ENCODE peak calls at places on chromosomes 1 and 21, in four cellular contexts. One of them, this sample, is unnamed.

GRCh38 chr1:16226495-16227179 is 10.3 kb downstream of the CPLANE2 start:
- DNase-seq in A549: no peak
- DNase-seq in HepG2: no peak
- DNase-seq in GM12878: no peak
- DNase-seq in this sample: no peak

GRCh38 chr1:228083871-228084278 is 1.4 kb downstream of the ARF1 start:
- DNase-seq in HepG2: no peak
- DNase-seq in A549: no peak
- DNase-seq in GM12878: no peak
- DNase-seq in this sample: no peak

GRCh38 chr1:25232866-25233784 is 823 bp upstream of the SYF2 start:
- DNase-seq in HepG2: peak
- DNase-seq in GM12878: peak
- DNase-seq in A549: peak
- DNase-seq in this sample: peak

GRCh38 chr1:221778535-221779142 is 36.8 kb upstream of the DUSP10 start:
- DNase-seq in A549: no peak
- DNase-seq in HepG2: no peak
- DNase-seq in GM12878: peak
- DNase-seq in this sample: no peak

GRCh38 chr1:173508541-173508940 is 31.4 kb downstream of the PRDX6 start:
- DNase-seq in A549: no peak
- DNase-seq in HepG2: no peak
- DNase-seq in GM12878: no peak
- DNase-seq in this sample: no peak

GRCh38 chr1:67880056-67880601 is 46.9 kb upstream of the GNG12 start:
- DNase-seq in GM12878: no peak
- DNase-seq in A549: peak
- DNase-seq in HepG2: no peak
- DNase-seq in this sample: peak

GRCh38 chr1:203148127-203148526 is 20.6 kb downstream of the ADORA1 start:
- DNase-seq in A549: peak
- DNase-seq in GM12878: no peak
- DNase-seq in HepG2: peak
- DNase-seq in this sample: no peak

GRCh38 chr1:178337091-178337726 is 159.6 kb downstream of the CLEC20A start:
- DNase-seq in A549: no peak
- DNase-seq in HepG2: no peak
- DNase-seq in GM12878: no peak
- DNase-seq in this sample: no peak

GRCh38 chr1:44714944-44715571 is 15.9 kb downstream of the RNU5D-1 start:
- DNase-seq in HepG2: peak
- DNase-seq in A549: peak
- DNase-seq in GM12878: peak
- DNase-seq in this sample: peak

GRCh38 chr1:199937161-199937560 is 90.3 kb upstream of the NR5A2 start:
- DNase-seq in A549: no peak
- DNase-seq in HepG2: no peak
- DNase-seq in GM12878: no peak
- DNase-seq in this sample: no peak

GRCh38 chr21:29025328-29025713 is 853 bp downstream of the USP16 start:
- DNase-seq in A549: no peak
- DNase-seq in GM12878: no peak
- DNase-seq in HepG2: no peak
- DNase-seq in this sample: no peak

GRCh38 chr1:26994772-26995625 is 1.5 kb downstream of the TRNP1 start:
- DNase-seq in GM12878: no peak
- DNase-seq in HepG2: no peak
- DNase-seq in A549: no peak
- DNase-seq in this sample: no peak

GRCh38 chr21:41751621-41752020 is 15.2 kb downstream of the RIPK4 start:
- DNase-seq in A549: no peak
- DNase-seq in GM12878: no peak
- DNase-seq in HepG2: no peak
- DNase-seq in this sample: no peak

GRCh38 chr1:158035976-158036583 is 42.6 kb downstream of the KIRREL1 start:
- DNase-seq in HepG2: peak
- DNase-seq in GM12878: no peak
- DNase-seq in A549: no peak
- DNase-seq in this sample: peak

GRCh38 chr1:109537450-109538178 is 2.1 kb upstream of the GPR61 start:
- DNase-seq in HepG2: no peak
- DNase-seq in A549: no peak
- DNase-seq in GM12878: no peak
- DNase-seq in this sample: no peak

GRCh38 chr21:44657635-44658183 is at the start of gene KRTAP12-3:
- DNase-seq in A549: no peak
- DNase-seq in HepG2: no peak
- DNase-seq in GM12878: no peak
- DNase-seq in this sample: no peak

GRCh38 chr1:235402457-235403200 is 35.4 kb downstream of the TBCE start:
- DNase-seq in HepG2: peak
- DNase-seq in GM12878: no peak
- DNase-seq in A549: no peak
- DNase-seq in this sample: no peak

GRCh38 chr1:41482906-41483895 is 1.3 kb downstream of the EDN2 start:
- DNase-seq in A549: no peak
- DNase-seq in GM12878: no peak
- DNase-seq in HepG2: no peak
- DNase-seq in this sample: peak
- TF ChIP-seq PBX3 in A549: no peak
- TF ChIP-seq PBX3 in GM12878: no peak
- TF ChIP-seq PBX3 in HepG2: no peak
- TF ChIP-seq PBX3 in this sample: no peak

GRCh38 chr1:21655259-21655658 is 13.9 kb downstream of the RAP1GAP start:
- DNase-seq in HepG2: no peak
- DNase-seq in A549: no peak
- DNase-seq in GM12878: no peak
- DNase-seq in this sample: no peak

GRCh38 chr1:21655748-21656147 is 13.4 kb downstream of the RAP1GAP start:
- DNase-seq in A549: peak
- DNase-seq in HepG2: peak
- DNase-seq in GM12878: no peak
- DNase-seq in this sample: peak

GRCh38 chr1:21659099-21659923 is 9.8 kb downstream of the RAP1GAP start:
- DNase-seq in GM12878: no peak
- DNase-seq in HepG2: peak
- DNase-seq in A549: peak
- DNase-seq in this sample: peak

GRCh38 chr1:21659924-21660326 is 9.2 kb downstream of the RAP1GAP start:
- DNase-seq in GM12878: no peak
- DNase-seq in A549: no peak
- DNase-seq in HepG2: no peak
- DNase-seq in this sample: no peak

DNA sequence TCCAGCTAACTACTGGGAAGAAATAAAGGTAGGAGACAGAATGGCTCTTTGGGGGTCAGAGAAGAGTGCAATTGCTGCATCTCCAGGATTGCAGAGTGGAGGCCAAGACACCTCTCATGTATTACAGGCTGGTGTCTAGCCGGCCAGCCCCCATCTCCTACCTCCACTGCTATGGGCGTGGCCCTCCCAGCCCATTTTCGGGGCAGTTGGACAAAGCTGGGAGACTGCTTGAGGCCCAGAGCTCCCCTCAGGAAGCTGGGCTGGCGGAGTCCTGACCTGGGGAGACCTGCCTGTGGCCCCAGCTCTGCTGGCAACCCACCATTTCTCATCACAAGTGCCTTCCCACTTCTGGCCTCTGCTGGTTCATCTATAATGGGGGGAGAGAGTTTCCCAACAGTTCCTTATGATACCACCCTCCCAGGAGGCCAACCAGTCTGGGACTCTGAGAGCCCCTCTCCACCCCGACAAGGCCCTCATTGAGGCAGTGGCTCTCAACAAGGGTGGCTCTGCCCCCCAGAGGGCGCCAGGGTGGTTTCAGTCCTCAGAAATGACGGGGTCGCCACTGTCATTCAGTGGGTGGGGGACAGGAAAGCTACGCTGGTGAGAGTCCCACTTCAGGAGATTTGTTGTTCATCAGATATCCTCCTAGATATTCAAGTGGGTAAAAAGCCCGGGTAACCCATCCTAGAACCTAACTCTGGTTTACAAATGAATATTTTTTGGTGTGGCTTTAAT is 11.5 kb downstream of the RAP1GAP start:
- DNase-seq in HepG2: no peak
- DNase-seq in A549: no peak
- DNase-seq in GM12878: no peak
- DNase-seq in this sample: no peak
- TF ChIP-seq USF2 in HepG2: no peak
- TF ChIP-seq USF2 in A549: no peak
- TF ChIP-seq USF2 in GM12878: no peak
- TF ChIP-seq USF2 in this sample: no peak

GRCh38 chr1:110687244-110687643 is 12.5 kb upstream of the KCNA3 start:
- DNase-seq in HepG2: no peak
- DNase-seq in GM12878: no peak
- DNase-seq in A549: no peak
- DNase-seq in this sample: no peak

GRCh38 chr1:110684476-110684875 is 9.7 kb upstream of the KCNA3 start:
- DNase-seq in A549: no peak
- DNase-seq in HepG2: no peak
- DNase-seq in GM12878: no peak
- DNase-seq in this sample: no peak

GRCh38 chr1:110689868-110690267 is 15.1 kb upstream of the KCNA3 start:
- DNase-seq in A549: no peak
- DNase-seq in GM12878: no peak
- DNase-seq in HepG2: no peak
- DNase-seq in this sample: no peak

GRCh38 chr1:110682898-110683297 is 8.2 kb upstream of the KCNA3 start:
- DNase-seq in HepG2: no peak
- DNase-seq in GM12878: no peak
- DNase-seq in A549: no peak
- DNase-seq in this sample: no peak

DNA sequence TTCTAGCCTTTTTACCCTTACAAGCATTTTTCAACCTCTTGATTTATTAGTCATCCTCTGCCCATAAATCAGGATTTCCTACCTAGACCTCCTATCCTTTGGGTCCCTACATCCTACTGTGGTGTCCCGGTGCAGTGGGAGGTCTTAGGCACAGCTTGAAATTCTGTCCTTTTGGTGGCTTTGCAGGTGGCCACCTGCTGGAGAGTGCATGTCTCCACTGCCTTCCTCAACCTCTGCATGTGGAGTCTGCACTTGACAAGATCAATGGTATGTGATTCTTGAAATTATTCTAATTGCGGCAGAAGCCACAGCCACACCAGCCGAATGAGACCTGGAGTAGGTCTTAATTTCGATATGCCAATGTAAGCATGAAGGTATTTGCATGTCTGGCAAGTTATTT is 11.4 kb upstream of the KCNA3 start:
- DNase-seq in GM12878: no peak
- DNase-seq in HepG2: no peak
- DNase-seq in A549: no peak
- DNase-seq in this sample: no peak
- TF ChIP-seq PBX3 in GM12878: no peak
- TF ChIP-seq PBX3 in HepG2: no peak
- TF ChIP-seq PBX3 in A549: no peak
- TF ChIP-seq PBX3 in this sample: no peak

DNA sequence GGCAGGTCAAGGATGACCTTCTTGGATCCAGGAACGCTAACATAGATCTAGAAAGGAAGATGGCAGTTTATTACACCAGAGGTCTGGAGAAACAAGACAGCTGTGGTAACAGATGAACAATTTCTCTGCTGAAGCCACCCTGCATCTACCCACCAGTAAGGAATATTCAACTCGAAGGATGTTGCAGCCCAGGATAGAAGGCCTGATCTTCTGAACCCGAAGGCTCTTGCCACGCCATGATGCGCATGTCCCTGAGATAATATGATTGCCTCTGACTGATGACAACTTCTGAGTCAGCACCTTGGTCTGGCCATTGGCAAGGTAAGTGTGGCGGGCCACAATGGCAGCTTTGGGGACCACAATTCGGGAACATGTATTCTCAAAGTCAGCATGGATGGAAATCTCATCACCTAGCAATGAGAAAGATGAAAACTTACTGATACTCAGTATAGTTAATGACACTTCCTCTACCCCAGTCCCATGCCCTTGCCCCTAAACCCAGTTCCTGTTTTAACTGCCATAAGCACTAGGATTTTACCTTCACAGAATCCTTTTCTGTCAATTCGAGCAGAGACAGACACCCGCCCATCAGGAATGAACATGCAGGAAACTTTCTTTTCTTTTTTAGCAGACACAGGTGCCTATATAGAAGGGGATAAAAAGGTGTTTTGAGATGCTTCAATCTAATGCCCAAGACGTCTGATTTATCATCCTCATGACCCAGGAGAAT is 1.8 kb downstream of the TXNIP start:
- DNase-seq in HepG2: no peak
- DNase-seq in A549: no peak
- DNase-seq in GM12878: no peak
- DNase-seq in this sample: no peak
- TF ChIP-seq USF2 in HepG2: no peak
- TF ChIP-seq USF2 in A549: no peak
- TF ChIP-seq USF2 in GM12878: no peak
- TF ChIP-seq USF2 in this sample: no peak

DNA sequence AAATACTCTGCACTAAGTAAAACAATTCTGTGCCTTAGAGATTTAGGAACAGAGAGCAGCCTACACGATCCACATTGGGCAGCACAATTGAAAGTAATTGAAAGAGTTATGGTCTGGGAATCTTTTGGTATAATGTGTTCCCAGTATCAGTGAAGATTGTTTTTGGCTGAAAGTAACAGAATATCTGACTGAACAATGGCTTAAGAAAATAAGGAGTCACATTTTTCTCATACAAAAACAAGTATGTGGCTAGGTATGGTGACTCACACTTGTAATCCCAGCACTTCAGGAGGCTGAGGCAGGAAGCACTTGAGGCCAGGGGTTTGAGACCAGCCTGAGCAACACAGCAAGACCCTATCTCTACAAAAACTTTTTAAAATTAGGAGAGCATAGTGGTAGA is 306.2 kb downstream of the NFIA start:
- DNase-seq in A549: no peak
- DNase-seq in HepG2: no peak
- DNase-seq in GM12878: no peak
- DNase-seq in this sample: no peak
- TF ChIP-seq PBX3 in A549: no peak
- TF ChIP-seq PBX3 in HepG2: no peak
- TF ChIP-seq PBX3 in GM12878: no peak
- TF ChIP-seq PBX3 in this sample: no peak

GRCh38 chr1:230129341-230129740 is 62.3 kb downstream of the GALNT2 start:
- DNase-seq in A549: no peak
- DNase-seq in HepG2: no peak
- DNase-seq in GM12878: no peak
- DNase-seq in this sample: no peak

GRCh38 chr1:230128569-230129269 is 61.7 kb downstream of the GALNT2 start:
- DNase-seq in HepG2: no peak
- DNase-seq in GM12878: no peak
- DNase-seq in A549: no peak
- DNase-seq in this sample: no peak

GRCh38 chr1:230126529-230127104 is 59.6 kb downstream of the GALNT2 start:
- DNase-seq in GM12878: no peak
- DNase-seq in HepG2: no peak
- DNase-seq in A549: no peak
- DNase-seq in this sample: no peak

GRCh38 chr1:230125633-230126528 is 58.8 kb downstream of the GALNT2 start:
- DNase-seq in HepG2: no peak
- DNase-seq in A549: no peak
- DNase-seq in GM12878: no peak
- DNase-seq in this sample: no peak

GRCh38 chr1:230127105-230128054 is 60.3 kb downstream of the GALNT2 start:
- DNase-seq in GM12878: no peak
- DNase-seq in HepG2: no peak
- DNase-seq in A549: no peak
- DNase-seq in this sample: no peak
- TF ChIP-seq USF2 in GM12878: no peak
- TF ChIP-seq USF2 in HepG2: no peak
- TF ChIP-seq USF2 in A549: no peak
- TF ChIP-seq USF2 in this sample: no peak